ENCODE peak calls at places on chromosomes 11 and 22, in seven cellular contexts. V, U, E, L, P, M and B are unnamed samples.

GRCh38 chr11:3849297-3849874 is 6.1 kb upstream of the STIM1 start:
- DNase-seq in L (no peak), U (peak; percentile 52), P (no peak), E (peak; percentile 34), M (peak; percentile 51), V (peak; percentile 73), B (no peak)

GRCh38 chr11:28072321-28072720 is 35.6 kb downstream of the KIF18A start:
- DNase-seq in M (peak; percentile 58), P (no peak), U (peak; percentile 12), L (no peak), E (no peak), V (no peak), B (no peak)

GRCh38 chr11:36210529-36210928 is 78.7 kb downstream of the COMMD9 start:
- DNase-seq in L (no peak), V (no peak), M (no peak), U (no peak), E (no peak), P (no peak), B (no peak)

GRCh38 chr11:5310423-5310822 is 8.7 kb upstream of the OR51B4 start:
- DNase-seq in L (no peak), V (no peak), P (no peak), M (no peak), U (no peak), E (no peak), B (no peak)

GRCh38 chr22:50173221-50173982 is 2.9 kb downstream of the PANX2 start:
- DNase-seq in E (no peak), L (no peak), V (no peak), P (no peak), U (no peak), M (no peak), B (peak; percentile 50)

GRCh38 chr11:32466279-32466915 is 31.1 kb upstream of the WT1 start:
- DNase-seq in U (no peak), E (no peak), L (no peak), M (no peak), P (no peak), V (no peak), B (no peak)

GRCh38 chr22:37968452-37969251 is 15.2 kb downstream of the POLR2F start:
- DNase-seq in V (no peak), E (no peak), U (no peak), L (no peak), M (no peak), P (no peak), B (peak; percentile 2)

GRCh38 chr22:36659762-36660509 is 43.6 kb downstream of the CACNG2 start:
- DNase-seq in U (peak; percentile 87), L (no peak), P (no peak), E (peak; percentile 87), M (peak; percentile 79), V (no peak), B (peak; percentile 95)

GRCh38 chr22:37196539-37197450 is 8.7 kb upstream of the C1QTNF6 start:
- DNase-seq in P (no peak), V (no peak), M (peak; percentile 74), L (no peak), U (peak; percentile 87), E (peak; percentile 89), B (peak; percentile 97)

GRCh38 chr11:35144103-35144741 is 5.3 kb downstream of the CD44 start:
- DNase-seq in E (no peak), P (no peak), U (peak; percentile 75), V (peak; percentile 77), M (no peak), L (no peak), B (no peak)

GRCh38 chr11:43504316-43504950 is 145.7 kb downstream of the TTC17 start:
- DNase-seq in M (no peak), E (no peak), P (no peak), L (no peak), V (no peak), U (peak; percentile 35), B (no peak)

GRCh38 chr11:10786451-10786850 is 22.3 kb downstream of the EIF4G2 start:
- DNase-seq in P (no peak), M (no peak), E (no peak), V (no peak), L (no peak), U (no peak), B (no peak)

GRCh38 chr11:77473801-77474508 is at the start of gene PAK1:
- DNase-seq in U (peak; percentile 87), P (peak; percentile 71), V (peak; percentile 94), M (peak; percentile 49), E (peak; percentile 81), L (peak; percentile 63), B (peak; percentile 93)

GRCh38 chr11:12598330-12599256 is 75.6 kb upstream of the TEAD1 start:
- DNase-seq in M (peak; percentile 38), L (no peak), U (peak; percentile 56), V (no peak), P (no peak), E (no peak), B (no peak)

GRCh38 chr11:75474878-75475766 is 42.1 kb upstream of the KLHL35 start:
- DNase-seq in M (no peak), E (peak; percentile 70), P (no peak), V (no peak), U (peak; percentile 65), L (peak; percentile 22), B (peak; percentile 82)

GRCh38 chr11:72743321-72744221 is 8.6 kb downstream of the ARAP1 start:
- DNase-seq in U (no peak), M (no peak), V (peak; percentile 79), E (no peak), L (no peak), P (no peak), B (no peak)

GRCh38 chr11:124644426-124645280 is 22.0 kb downstream of the TBRG1 start:
- DNase-seq in E (peak; percentile 35), L (no peak), M (peak; percentile 87), V (peak; percentile 15), U (peak; percentile 74), P (no peak), B (peak; percentile 40)

GRCh38 chr11:111283945-111284481 is 14.3 kb upstream of the POU2AF3 start:
- DNase-seq in P (no peak), E (no peak), V (no peak), M (no peak), U (peak; percentile 96), L (no peak), B (peak; percentile 62)

GRCh38 chr11:119615003-119615878 is 113.8 kb downstream of the NECTIN1 start:
- DNase-seq in M (peak; percentile 88), V (no peak), U (peak; percentile 80), L (no peak), E (no peak), P (no peak), B (no peak)